ENCODE peak calls at places on chromosomes 2 and 18, in nine cellular contexts. F is sigmoid colon, A is mammary epithelial cell, G is IMR-90, Q is stomach, S is fibroblast of lung, J is uterus, Y is HepG2, B is aorta. Z is an unnamed sample. For H3K36me3 and H3K27me3, the result is how much of the 10 kb centered on the place peaks cover.

GRCh38 chr2:136736236-136736635 is 29.1 kb upstream of the THSD7B start:
- DNase-seq in B (no peak), F (no peak), Y (no peak), J (no peak), A (no peak), S (no peak), G (no peak), Q (no peak), Z (no peak)

GRCh38 chr2:1773883-1774282 is 29.6 kb upstream of the PXDN start:
- DNase-seq in S (no peak), A (no peak), Q (peak), B (no peak), J (no peak), Y (no peak), G (no peak), F (no peak), Z (no peak)

GRCh38 chr18:44848931-44849330 is 168.2 kb downstream of the SETBP1 start:
- DNase-seq in B (no peak), G (no peak), J (no peak), S (peak), Q (peak), A (no peak), F (no peak), Y (no peak), Z (no peak)

GRCh38 chr2:69744456-69744855 is 2.5 kb downstream of the ANXA4 start:
- DNase-seq in Q (no peak), S (no peak), J (no peak), B (no peak), F (no peak), G (no peak), A (no peak), Y (no peak), Z (no peak)

GRCh38 chr2:232327089-232328037 is 51.2 kb upstream of the ALPP start:
- DNase-seq in F (peak), B (peak), Q (peak), S (peak), G (peak), J (peak), A (peak), Y (peak), Z (peak)

GRCh38 chr2:32008811-32009478 is 1.9 kb downstream of the MEMO1 start:
- DNase-seq in F (no peak), Q (no peak), Y (peak), A (peak), J (no peak), G (peak), S (peak), B (no peak), Z (no peak)

GRCh38 chr2:68190991-68191731 is 33.5 kb downstream of the PNO1 start:
- DNase-seq in A (peak), Q (no peak), S (peak), Y (peak), F (no peak), J (no peak), B (no peak), G (peak), Z (no peak)

GRCh38 chr2:207766697-207767460 is 2.8 kb downstream of the FZD5 start:
- DNase-seq in Q (peak), B (no peak), S (no peak), F (no peak), G (no peak), J (no peak), Y (peak), A (no peak), Z (peak)

GRCh38 chr2:18704224-18704623 is 114.9 kb upstream of the NT5C1B start:
- DNase-seq in S (no peak), B (no peak), Q (no peak), A (no peak), J (no peak), G (no peak), F (no peak), Y (no peak), Z (no peak)

GRCh38 chr2:29753676-29754444 is 167.5 kb downstream of the ALK start:
- DNase-seq in G (peak), B (no peak), F (no peak), Q (no peak), A (no peak), S (peak), Y (no peak), J (no peak), Z (no peak)

GRCh38 chr2:3637692-3638455 is 20.1 kb upstream of the ALLC start:
- DNase-seq in Y (no peak), B (peak), F (peak), Q (peak), J (peak), G (no peak), S (no peak), A (no peak), Z (peak)

GRCh38 chr2:26678026-26678425 is 14.5 kb upstream of the KCNK3 start:
- DNase-seq in F (no peak), A (no peak), S (no peak), G (no peak), Q (no peak), B (no peak), Y (no peak), J (no peak), Z (no peak)

GRCh38 chr2:127581516-127582490 is 46.3 kb downstream of the MYO7B start:
- DNase-seq in Q (peak), A (no peak), B (no peak), J (no peak), G (no peak), Y (no peak), F (no peak), S (no peak), Z (peak)

GRCh38 chr18:80129672-80130367 is 20.8 kb downstream of the ADNP2 start:
- DNase-seq in F (no peak), S (no peak), J (no peak), Q (no peak), B (no peak), G (no peak), A (no peak), Y (no peak), Z (no peak)

GRCh38 chr2:129914538-129915302 is 64.7 kb upstream of the RAB6C start:
- DNase-seq in Y (no peak), G (no peak), Q (peak), A (no peak), F (no peak), J (no peak), B (no peak), S (no peak), Z (no peak)

GRCh38 chr2:170585067-170585466 is 130.1 kb upstream of the SP5 start:
- DNase-seq in Q (no peak), A (peak), J (no peak), F (no peak), B (no peak), Y (no peak), G (no peak), S (no peak), Z (no peak)

GRCh38 chr2:177174456-177174855 is 38.1 kb upstream of the HNRNPA3 start:
- DNase-seq in Y (no peak), A (no peak), G (no peak), B (no peak), Q (no peak), S (no peak), J (no peak), F (no peak), Z (no peak)

GRCh38 chr2:183229386-183229785 is 105.1 kb downstream of the NUP35 start:
- DNase-seq in G (peak), J (no peak), Q (no peak), Y (no peak), S (no peak), B (no peak), F (no peak), A (peak), Z (no peak)

GRCh38 chr2:12325806-12326205 is 390.9 kb upstream of the TRIB2 start:
- DNase-seq in J (no peak), F (no peak), Y (no peak), S (peak), A (no peak), Q (peak), B (peak), G (peak), Z (no peak)

GRCh38 chr2:201618744-201619654 is 24.3 kb downstream of the TMEM237 start:
- DNase-seq in G (peak), F (peak), J (peak), Y (no peak), B (peak), A (no peak), Q (peak), S (peak), Z (peak)

GRCh38 chr2:165573534-165574461 is 104.3 kb downstream of the CSRNP3 start:
- DNase-seq in G (no peak), J (peak), B (peak), S (peak), A (peak), F (no peak), Y (peak), Q (peak), Z (peak)

GRCh38 chr2:54949431-54949830 is 100.8 kb downstream of the RTN4 start:
- DNase-seq in A (no peak), B (no peak), Y (no peak), S (peak), G (peak), J (no peak), F (no peak), Q (no peak), Z (no peak)

GRCh38 chr2:97840198-97840597 is 126.8 kb downstream of the ZAP70 start:
- DNase-seq in J (no peak), Y (no peak), G (no peak), S (no peak), A (no peak), F (no peak), B (no peak), Q (no peak), Z (no peak)

GRCh38 chr2:10303634-10304378 is 1.1 kb downstream of the HPCAL1 start:
- DNase-seq in Q (peak), S (peak), G (peak), J (peak), A (peak), B (peak), F (no peak), Y (peak), Z (peak)

GRCh38 chr18:48547456-48548403 is 8.9 kb downstream of the CTIF start:
- DNase-seq in Y (no peak), B (no peak), Q (no peak), J (no peak), F (no peak), S (peak), G (peak), A (peak), Z (peak)

GRCh38 chr2:85728883-85729824 is 24.6 kb upstream of the ATOH8 start:
- DNase-seq in F (peak), Q (peak), A (peak), S (peak), Y (peak), B (peak), J (peak), G (peak), Z (peak)

GRCh38 chr2:40559175-40559574 is 107.3 kb upstream of the SLC8A1 start:
- DNase-seq in J (no peak), Y (no peak), A (no peak), Q (no peak), F (no peak), G (peak), S (no peak), B (no peak), Z (no peak)

GRCh38 chr2:175883586-175884194 is 118.4 kb downstream of the LNPK start:
- DNase-seq in F (no peak), S (no peak), A (no peak), J (no peak), B (no peak), Q (no peak), G (no peak), Y (no peak), Z (no peak)

GRCh38 chr2:161238559-161239415 is 69.4 kb upstream of the PSMD14 start:
- DNase-seq in B (peak), S (peak), Q (peak), Y (no peak), A (peak), G (peak), F (peak), J (peak), Z (peak)

GRCh38 chr2:238631491-238632180 is 204.9 kb downstream of the ASB1 start:
- DNase-seq in A (no peak), F (no peak), G (no peak), J (no peak), S (no peak), Y (no peak), Q (no peak), B (no peak), Z (no peak)

GRCh38 chr18:14965553-14965952 is 217.6 kb downstream of the ANKRD30B start:
- DNase-seq in J (no peak), F (no peak), B (no peak), Q (no peak), G (no peak), Y (no peak), A (no peak), S (no peak), Z (no peak)

GRCh38 chr2:9954136-9954535 is 2.6 kb downstream of the GRHL1 start:
- DNase-seq in S (peak), Q (no peak), A (no peak), B (no peak), J (no peak), G (no peak), F (no peak), Y (no peak), Z (no peak)

GRCh38 chr18:2534906-2535305 is 36.4 kb downstream of the METTL4 start:
- DNase-seq in Y (no peak), S (no peak), Q (no peak), J (no peak), A (no peak), B (no peak), F (no peak), G (no peak), Z (no peak)

GRCh38 chr2:7007846-7008741 is 90.9 kb downstream of the RNF144A start:
- DNase-seq in Y (no peak), G (no peak), J (peak), F (peak), Q (peak), A (peak), B (peak), S (peak), Z (peak)
- H3K4me3 ChIP-seq in Y (no peak), G (no peak), J (no peak), F (no peak), Q (no peak), A (no peak), B (no peak), S (no peak), Z (no peak)

DNA sequence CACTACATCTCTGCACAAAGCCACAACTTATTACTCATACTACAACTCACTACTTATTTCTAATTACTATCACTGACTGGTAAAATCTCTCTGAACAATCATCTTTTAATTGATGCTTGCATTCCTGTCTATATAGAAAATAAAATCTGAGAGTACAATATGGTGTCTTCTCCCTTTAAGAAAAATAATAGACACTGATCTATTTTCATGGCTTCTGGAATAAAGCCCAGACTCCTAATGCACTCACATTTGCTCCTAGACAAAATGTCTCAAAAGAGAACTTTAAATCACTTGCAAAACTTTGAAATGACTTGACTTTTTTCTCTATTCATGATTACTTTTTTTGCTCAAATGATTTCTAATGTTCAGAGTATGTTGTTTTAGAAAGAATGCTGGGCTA is 28.7 kb downstream of the ESCO1 start:
- DNase-seq in G (no peak), J (no peak), S (peak), Q (no peak), Y (no peak), B (no peak), A (no peak), F (no peak), Z (no peak)
- H3K36me3 ChIP-seq in G (under half), J (under half), S (under half), Q (under half), Y (half or more), B (under half), A (under half), F (under half), Z (under half)

GRCh38 chr2:35989040-35989439 is 366.5 kb upstream of the CRIM1 start:
- DNase-seq in Y (no peak), B (no peak), J (no peak), F (no peak), A (no peak), Q (no peak), G (no peak), S (no peak), Z (no peak)
- H3K27me3 ChIP-seq in Y (under half), B (under half), J (under half), F (under half), A (under half), Q (under half), G (under half), S (under half), Z (under half)

GRCh38 chr2:152098798-152099654 is at the start of gene CACNB4:
- DNase-seq in B (peak), G (no peak), F (no peak), A (no peak), Y (no peak), Q (peak), J (peak), S (peak), Z (peak)
- H3K4me3 ChIP-seq in B (peak), G (peak), F (peak), A (peak), Y (peak), Q (peak), J (peak), S (peak), Z (peak)

GRCh38 chr18:45951021-45951714 is 16.0 kb downstream of the EPG5 start:
- DNase-seq in S (peak), Q (no peak), Y (no peak), F (no peak), A (peak), B (peak), G (peak), J (no peak), Z (no peak)
- H3K36me3 ChIP-seq in S (under half), Q (half or more), Y (half or more), F (under half), A (under half), B (under half), G (under half), J (under half), Z (under half)